ENCODE peak calls at places on chromosomes 6 and 20, in nine cellular contexts. L is brain microvascular endothelial cell, Y is astrocyte of the cerebellum, M is uterus, S is foreskin keratinocyte, K is fibroblast of lung, P is HFF-Myc, D is psoas muscle, X is pancreas. Q is an unnamed sample.

GRCh38 chr20:39039261-39039660 is 77.1 kb downstream of the DHX35 start:
- DNase-seq in L (no peak), Y (no peak), M (no peak), S (no peak), K (no peak), P (no peak), D (no peak), X (no peak), Q (no peak)

GRCh38 chr20:32064667-32065066 is 12.6 kb downstream of the HCK start:
- DNase-seq in L (no peak), Y (no peak), M (no peak), S (no peak), K (no peak), P (no peak), D (no peak), X (no peak), Q (no peak)

GRCh38 chr20:20736303-20736702 is 23.9 kb upstream of the RALGAPA2 start:
- DNase-seq in L (no peak), Y (no peak), M (no peak), S (no peak), K (no peak), P (no peak), D (no peak), X (no peak), Q (no peak)

GRCh38 chr6:150028799-150029198 is 3.5 kb upstream of the RAET1L start:
- DNase-seq in L (no peak), Y (no peak), M (no peak), S (no peak), K (no peak), P (no peak), D (no peak), X (no peak), Q (no peak)

GRCh38 chr6:44851176-44851575 is 463.7 kb downstream of the CDC5L start:
- DNase-seq in L (no peak), Y (no peak), M (no peak), S (no peak), K (peak; percentile 53), P (no peak), D (no peak), X (no peak), Q (no peak)

GRCh38 chr6:100346203-100346602 is 118.5 kb downstream of the SIM1 start:
- DNase-seq in L (no peak), Y (no peak), M (no peak), S (no peak), K (no peak), P (no peak), D (no peak), X (no peak), Q (no peak)

GRCh38 chr6:105740946-105741605 is 338.2 kb upstream of the PREP start:
- DNase-seq in L (no peak), Y (no peak), M (peak; percentile 28), S (no peak), K (no peak), P (no peak), D (no peak), X (no peak), Q (no peak)

GRCh38 chr20:5918856-5919633 is 31.3 kb downstream of the TRMT6 start:
- DNase-seq in L (peak; percentile 42), Y (peak; percentile 15), M (no peak), S (peak; percentile 90), K (peak; percentile 18), P (peak; percentile 43), D (no peak), X (no peak), Q (no peak)

GRCh38 chr6:126444874-126445273 is 105.0 kb downstream of the CENPW start:
- DNase-seq in L (peak; percentile 44), Y (peak; percentile 8), M (no peak), S (no peak), K (peak; percentile 28), P (no peak), D (no peak), X (no peak), Q (no peak)

GRCh38 chr6:44058617-44059358 is 68.5 kb downstream of the MRPL14 start:
- DNase-seq in L (peak; percentile 100), Y (peak; percentile 94), M (peak; percentile 88), S (peak; percentile 98), K (peak; percentile 100), P (peak; percentile 95), D (peak; percentile 91), X (peak; percentile 30), Q (no peak)

GRCh38 chr6:17884501-17885039 is 102.9 kb downstream of the KIF13A start:
- DNase-seq in L (no peak), Y (no peak), M (no peak), S (no peak), K (no peak), P (no peak), D (no peak), X (no peak), Q (no peak)

GRCh38 chr6:11277275-11278206 is 45.1 kb upstream of the NEDD9 start:
- DNase-seq in L (peak; percentile 71), Y (no peak), M (no peak), S (peak; percentile 84), K (peak; percentile 64), P (peak; percentile 60), D (no peak), X (no peak), Q (no peak)

DNA sequence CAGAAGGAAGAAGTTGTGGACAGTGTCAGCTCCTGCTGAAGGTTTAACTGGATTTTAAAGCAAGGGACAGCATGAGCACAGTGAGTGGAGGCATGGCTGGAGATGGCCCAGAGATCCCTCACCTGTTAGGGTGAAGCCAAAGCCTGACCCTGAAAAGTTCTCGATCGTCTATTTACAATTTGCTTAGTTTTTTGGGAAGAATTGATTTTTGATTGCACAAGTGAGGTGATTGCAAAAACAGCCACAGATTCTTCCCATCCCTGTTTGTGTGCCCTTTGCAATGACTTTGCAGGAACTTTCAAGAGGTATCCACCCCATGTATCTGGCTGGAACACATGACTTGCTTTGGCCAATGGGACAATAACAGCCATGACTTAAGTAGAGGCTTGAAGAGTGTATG is 170.1 kb downstream of the TFAP2C start:
- DNase-seq in L (no peak), Y (no peak), M (no peak), S (no peak), K (no peak), P (no peak), D (no peak), X (no peak), Q (no peak)
- TF ChIP-seq CTCF in L (no peak), Y (no peak), M (no peak), S (no peak), K (no peak), P (no peak), D (no peak), X (no peak), Q (no peak)

GRCh38 chr20:37897008-37897548 is 5.8 kb upstream of the VSTM2L start:
- DNase-seq in L (no peak), Y (peak; percentile 20), M (no peak), S (no peak), K (no peak), P (no peak), D (no peak), X (no peak), Q (no peak)
- TF ChIP-seq CTCF in L (peak; percentile 64), Y (peak; percentile 59), M (no peak), S (peak; percentile 15), K (peak; percentile 39), P (peak; percentile 44), D (no peak), X (no peak), Q (peak; percentile 51)

DNA sequence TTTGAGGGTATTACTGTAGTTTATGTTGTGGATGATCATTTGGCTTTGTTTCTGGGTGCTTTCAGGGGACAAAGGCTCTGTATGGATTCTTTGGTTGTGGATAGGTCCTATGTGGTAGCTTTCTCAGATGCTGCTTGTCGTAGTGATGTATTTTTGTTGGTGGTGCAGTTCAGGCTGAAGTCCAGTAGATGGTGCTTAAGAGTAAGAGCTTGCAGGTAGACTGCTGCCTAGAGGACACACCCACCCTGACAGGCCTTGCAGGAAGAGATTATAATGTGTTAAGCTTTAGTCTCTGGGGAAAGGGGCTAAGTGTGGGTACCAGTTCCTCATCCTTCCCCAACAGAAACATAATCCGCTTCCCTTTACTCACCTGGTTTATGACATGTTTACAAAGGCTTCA is 62.6 kb upstream of the ADGRB3 start:
- DNase-seq in L (peak; percentile 5), Y (peak; percentile 9), M (no peak), S (peak; percentile 1), K (peak; percentile 33), P (no peak), D (no peak), X (peak; percentile 21), Q (no peak)
- TF ChIP-seq CTCF in L (peak; percentile 72), Y (peak; percentile 59), M (no peak), S (no peak), K (peak; percentile 45), P (no peak), D (peak; percentile 20), X (peak; percentile 12), Q (peak; percentile 20)

GRCh38 chr6:107641500-107641931 is 151.6 kb downstream of the SOBP start:
- DNase-seq in L (no peak), Y (no peak), M (no peak), S (no peak), K (no peak), P (no peak), D (peak; percentile 60), X (peak; percentile 52), Q (no peak)
- TF ChIP-seq CTCF in L (no peak), Y (no peak), M (no peak), S (no peak), K (no peak), P (no peak), D (no peak), X (no peak), Q (no peak)

Q was measured in chondrocyte.